ENCODE peak calls at places on chromosomes 16 and 17, in five cellular contexts. E is cardiac muscle cell, R is lung, Y is coronary artery, J is left lung. F is an unnamed sample.

GRCh38 chr16:48156790-48157209 is 1.0 kb upstream of the ABCC12 start:
- DNase-seq in J (peak; percentile 85), E (peak; percentile 89), Y (no peak), R (peak; percentile 89), F (peak; percentile 86)

GRCh38 chr17:13538841-13539411 is 62.8 kb downstream of the HS3ST3A1 start:
- DNase-seq in J (no peak), E (no peak), Y (no peak), R (no peak), F (no peak)

GRCh38 chr17:40555296-40556190 is 9.7 kb downstream of the CCR7 start:
- DNase-seq in J (no peak), R (no peak), Y (peak; percentile 68), E (no peak), F (no peak)

GRCh38 chr16:53915452-53916160 is 211.7 kb downstream of the FTO start:
- DNase-seq in J (no peak), R (no peak), E (no peak), Y (no peak), F (peak; percentile 33)

GRCh38 chr17:4587195-4587594 is 2.9 kb downstream of the SMTNL2 start:
- DNase-seq in J (no peak), R (no peak), Y (no peak), E (no peak), F (no peak)

GRCh38 chr17:19313746-19314651 is 48.5 kb downstream of the B9D1 start:
- DNase-seq in E (no peak), R (no peak), Y (no peak), J (no peak), F (no peak)

GRCh38 chr17:395179-395578 is 42.6 kb upstream of the RPH3AL start:
- DNase-seq in Y (no peak), R (no peak), E (no peak), J (no peak), F (no peak)

GRCh38 chr16:56812884-56813283 is 52.1 kb upstream of the SLC12A3 start:
- DNase-seq in J (no peak), E (peak; percentile 54), R (no peak), Y (no peak), F (peak; percentile 53)

GRCh38 chr17:40563371-40564052 is 1.8 kb downstream of the CCR7 start:
- DNase-seq in Y (peak; percentile 67), E (no peak), J (no peak), R (no peak), F (no peak)

GRCh38 chr17:45277992-45278391 is 16.1 kb upstream of the SPATA32 start:
- DNase-seq in R (peak; percentile 57), E (peak; percentile 87), J (peak; percentile 66), Y (no peak), F (peak; percentile 73)

GRCh38 chr17:44987194-44987882 is 19.2 kb upstream of the C1QL1 start:
- DNase-seq in J (no peak), E (no peak), R (no peak), Y (no peak), F (no peak)

GRCh38 chr16:87790278-87791023 is 24.7 kb upstream of the KLHDC4 start:
- DNase-seq in R (no peak), J (no peak), E (no peak), Y (no peak), F (no peak)

GRCh38 chr16:2925951-2926659 is 14.4 kb downstream of the FLYWCH1 start:
- DNase-seq in E (no peak), R (no peak), Y (no peak), J (no peak), F (no peak)

GRCh38 chr17:59505610-59506276 is 59.7 kb upstream of the DHX40 start:
- DNase-seq in Y (no peak), E (no peak), R (no peak), J (no peak), F (no peak)

DNA sequence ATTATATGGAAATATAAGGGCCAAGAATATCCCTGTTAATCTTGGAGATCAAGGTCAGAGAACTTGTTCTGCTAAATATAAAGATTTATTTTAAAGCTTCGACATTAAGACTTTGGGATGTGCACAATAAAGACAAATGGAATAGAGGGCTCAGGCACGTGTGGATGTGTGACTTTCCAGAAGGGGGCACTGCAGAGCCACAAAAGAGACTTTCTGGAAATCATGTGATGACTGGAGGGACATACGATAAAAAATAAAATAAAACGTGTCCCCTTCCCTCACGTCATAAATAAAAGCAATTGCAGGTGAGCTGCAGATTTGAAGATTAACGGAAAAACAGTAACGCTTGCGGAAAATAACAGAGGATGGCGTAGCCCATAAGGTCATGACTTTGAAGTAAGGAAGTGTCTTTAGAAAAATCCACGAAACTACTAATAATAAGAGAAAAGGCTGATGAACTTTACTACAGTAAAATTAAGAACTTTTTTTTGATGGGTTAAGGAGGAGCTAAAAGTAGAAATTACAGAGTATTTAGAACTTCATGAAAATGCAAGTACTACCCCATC is 9.4 kb upstream of the ENGASE start:
- DNase-seq in E (peak; percentile 54), Y (no peak), J (peak; percentile 34), R (no peak), F (no peak)
- TF ChIP-seq CTCF in E (peak; percentile 58), Y (no peak), J (peak; percentile 47), R (peak; percentile 48), F (peak; percentile 54)

DNA sequence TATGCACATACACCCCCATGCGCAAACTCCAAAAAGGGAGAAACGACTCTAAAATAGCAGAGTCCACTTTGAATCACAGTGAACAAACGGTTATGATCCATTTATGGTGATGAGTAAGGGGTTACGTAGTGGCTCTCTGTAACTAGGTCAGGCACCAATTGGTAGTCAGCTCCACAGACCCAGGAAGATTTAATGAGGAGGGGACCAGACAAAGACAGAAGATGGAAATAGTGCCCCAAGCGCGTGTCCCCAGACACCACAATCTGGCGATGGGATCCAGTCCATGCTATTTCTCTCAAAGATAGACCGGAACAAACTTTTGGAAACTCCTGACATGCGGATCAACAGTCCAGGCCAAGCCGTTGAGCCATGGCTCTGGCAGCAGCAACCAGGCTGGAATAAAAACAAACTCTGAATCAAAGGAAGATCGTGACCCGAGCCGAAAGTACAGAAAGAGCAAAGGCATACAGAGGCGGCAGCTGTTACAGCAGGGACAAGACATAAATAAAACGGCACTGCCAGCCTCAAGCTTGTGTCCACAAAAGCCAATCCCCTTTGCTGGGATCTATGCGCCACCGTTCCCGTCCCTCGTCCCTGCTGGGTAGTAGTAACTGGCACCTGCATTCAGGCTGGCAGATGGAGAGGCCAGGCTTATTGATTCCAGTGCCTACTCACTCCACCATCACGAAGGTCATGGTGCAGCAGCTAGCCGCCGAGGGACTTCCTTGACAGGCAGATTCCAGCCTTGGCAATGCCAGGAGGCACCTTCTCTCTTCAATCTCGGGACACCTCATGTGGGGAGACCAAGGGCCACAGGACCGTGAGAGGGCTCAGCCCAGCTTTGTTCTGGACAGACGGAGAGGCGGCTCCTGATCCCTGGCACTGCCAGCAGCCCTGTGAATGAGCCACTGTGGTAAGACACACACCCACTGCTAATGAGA is 50.2 kb downstream of the CDH11 start:
- DNase-seq in J (no peak), R (no peak), E (peak; percentile 42), Y (peak; percentile 83), F (peak; percentile 56)
- H3K4me3 ChIP-seq in J (no peak overlapping the region), R (no peak overlapping the region), E (no peak overlapping the region), Y (peak overlapping the region; percentile 59), F (no peak overlapping the region)

GRCh38 chr17:43025766-43026537 is 921 bp downstream of the RND2 start:
- DNase-seq in R (no peak), E (no peak), J (no peak), Y (no peak), F (no peak)

GRCh38 chr17:43027091-43028032 is 2.3 kb downstream of the RND2 start:
- DNase-seq in E (no peak), R (no peak), J (no peak), Y (no peak), F (no peak)

GRCh38 chr17:43026610-43027009 is 1.6 kb downstream of the RND2 start:
- DNase-seq in E (no peak), R (no peak), J (no peak), Y (no peak), F (no peak)

GRCh38 chr17:43030137-43030767 is 5.2 kb downstream of the RND2 start:
- DNase-seq in Y (no peak), J (no peak), R (no peak), E (no peak), F (no peak)

GRCh38 chr17:43028221-43028861 is 3.3 kb downstream of the RND2 start:
- DNase-seq in J (no peak), R (no peak), Y (no peak), E (no peak), F (no peak)
- TF ChIP-seq CTCF in J (no peak), R (no peak), Y (no peak), E (no peak), F (no peak)

GRCh38 chr17:74466785-74467158 is 338 bp downstream of the CD300A start:
- DNase-seq in Y (no peak), J (no peak), E (no peak), R (no peak), F (no peak)

GRCh38 chr17:74464730-74465377 is 1.6 kb upstream of the CD300A start:
- DNase-seq in J (no peak), R (no peak), E (no peak), Y (no peak), F (no peak)

GRCh38 chr17:74465378-74466110 is 890 bp upstream of the CD300A start:
- DNase-seq in E (no peak), R (no peak), J (no peak), Y (no peak), F (no peak)

GRCh38 chr17:74466111-74466784 is at the start of gene CD300A:
- DNase-seq in R (peak; percentile 63), E (no peak), J (peak; percentile 83), Y (no peak), F (no peak)

DNA sequence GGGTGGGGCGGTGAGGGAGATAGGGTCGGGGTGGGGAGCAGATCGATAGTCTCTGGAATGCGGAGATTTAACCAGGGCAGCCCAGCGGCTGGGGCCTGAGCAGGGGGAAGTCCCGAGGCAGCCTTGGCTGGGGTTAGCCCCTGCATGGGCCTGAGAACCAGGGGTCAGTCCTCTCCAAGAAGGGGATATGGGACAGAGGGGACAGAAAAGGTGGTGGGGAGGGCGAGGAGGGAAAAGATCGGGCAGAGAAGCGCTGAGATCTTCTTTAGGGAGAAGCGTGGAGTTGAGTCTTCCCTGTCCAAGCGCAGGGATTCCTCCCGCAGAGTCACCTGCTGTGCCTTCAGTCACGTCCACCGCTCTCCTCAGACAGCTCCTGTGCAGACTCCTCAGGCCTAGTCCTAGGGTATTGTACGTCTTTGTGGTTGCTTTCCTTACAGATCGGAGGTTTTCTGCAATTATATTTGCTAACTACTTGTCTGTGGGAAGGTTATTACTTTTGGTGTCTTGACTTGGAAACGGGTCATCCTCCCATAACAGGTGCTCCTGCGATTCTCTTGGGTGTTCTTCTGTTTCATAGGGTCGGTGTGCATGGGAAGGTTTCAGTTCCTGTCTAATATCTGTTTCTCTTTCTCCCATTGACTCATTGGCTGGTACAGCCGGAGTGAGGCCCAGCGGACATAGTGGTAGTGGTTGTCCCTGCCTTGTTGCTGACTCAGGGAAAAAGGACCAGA is 952 bp downstream of the CD300A start:
- DNase-seq in R (no peak), Y (no peak), J (peak; percentile 51), E (no peak), F (no peak)
- H3K4me3 ChIP-seq in R (no peak overlapping the region), Y (peak overlapping the region; percentile 58), J (peak overlapping the region; percentile 60), E (no peak overlapping the region), F (no peak overlapping the region)